ENCODE peak calls at places on chromosomes 11 and 22, in four cellular contexts. I, J, L and F are unnamed samples.

GRCh38 chr22:19108807-19109197 is 13.4 kb downstream of the DGCR2 start:
- DNase-seq in I (no peak), J (no peak), L (no peak), F (no peak)

GRCh38 chr11:12330491-12331231 is 46.7 kb upstream of the PARVA start:
- DNase-seq in I (no peak), J (no peak), L (no peak), F (no peak)

GRCh38 chr11:125724125-125724524 is 22.0 kb upstream of the PATE1 start:
- DNase-seq in I (no peak), J (peak), L (no peak), F (peak)

GRCh38 chr11:45083544-45084087 is 62.8 kb upstream of the PRDM11 start:
- DNase-seq in I (no peak), J (no peak), L (no peak), F (no peak)

GRCh38 chr11:45653277-45653676 is 12.1 kb downstream of the CHST1 start:
- DNase-seq in I (no peak), J (no peak), L (no peak), F (no peak)

GRCh38 chr11:65558785-65559509 is 788 bp upstream of the LTBP3 start:
- DNase-seq in I (peak), J (peak), L (no peak), F (peak)

GRCh38 chr22:47034905-47035419 is 272.5 kb downstream of the TBC1D22A start:
- DNase-seq in I (no peak), J (no peak), L (no peak), F (no peak)

GRCh38 chr11:63922673-63923192 is 5.8 kb upstream of the RCOR2 start:
- DNase-seq in I (no peak), J (no peak), L (no peak), F (no peak)

GRCh38 chr11:8167796-8168195 is 1.0 kb downstream of the RIC3 start:
- DNase-seq in I (no peak), J (no peak), L (no peak), F (peak)

GRCh38 chr22:46738961-46739870 is 1.2 kb upstream of the CERK start:
- DNase-seq in I (no peak), J (peak), L (no peak), F (peak)

GRCh38 chr11:8683115-8683807 is 669 bp downstream of the RPL27A start:
- DNase-seq in I (no peak), J (no peak), L (no peak), F (no peak)

GRCh38 chr11:111320728-111321568 is 22.6 kb downstream of the POU2AF3 start:
- DNase-seq in I (no peak), J (peak), L (no peak), F (no peak)

GRCh38 chr22:19579880-19580279 is 55.7 kb upstream of the CLDN5 start:
- DNase-seq in I (peak), J (no peak), L (no peak), F (peak)

GRCh38 chr22:21032037-21032842 is at the start of gene SLC7A4:
- DNase-seq in I (no peak), J (no peak), L (no peak), F (no peak)

GRCh38 chr11:13776134-13776815 is 107.8 kb downstream of the FAR1 start:
- DNase-seq in I (no peak), J (no peak), L (no peak), F (no peak)

GRCh38 chr22:43078522-43078921 is 10.7 kb downstream of the TTLL1 start:
- DNase-seq in I (no peak), J (no peak), L (no peak), F (no peak)

GRCh38 chr22:44348963-44349950 is 36.5 kb upstream of the SHISAL1 start:
- DNase-seq in I (no peak), J (no peak), L (no peak), F (no peak)

GRCh38 chr11:106399075-106399500 is 321.6 kb downstream of the AASDHPPT start:
- DNase-seq in I (peak), J (peak), L (peak), F (peak)

GRCh38 chr11:130122141-130122575 is 37.4 kb upstream of the ST14 start:
- DNase-seq in I (no peak), J (no peak), L (no peak), F (peak)

GRCh38 chr22:37207981-37208380 is 4.3 kb downstream of the SSTR3 start:
- DNase-seq in I (no peak), J (no peak), L (no peak), F (no peak)

GRCh38 chr11:65417702-65418430 is 4.7 kb upstream of the NEAT1 start:
- DNase-seq in I (no peak), J (peak), L (no peak), F (peak)

GRCh38 chr22:44182591-44183588 is 2.2 kb downstream of the PARVG start:
- DNase-seq in I (peak), J (no peak), L (no peak), F (no peak)

GRCh38 chr11:78995166-78995565 is 420.5 kb upstream of the NARS2 start:
- DNase-seq in I (no peak), J (no peak), L (no peak), F (no peak)

GRCh38 chr11:69854719-69855118 is 35.5 kb upstream of the FGF3 start:
- DNase-seq in I (no peak), J (peak), L (no peak), F (peak)

GRCh38 chr11:128904303-128904871 is 13.2 kb downstream of the KCNJ5 start:
- DNase-seq in I (no peak), J (no peak), L (no peak), F (no peak)

GRCh38 chr22:33438273-33438672 is 380.1 kb upstream of the SYN3 start:
- DNase-seq in I (no peak), J (peak), L (peak), F (peak)

GRCh38 chr11:116793476-116794096 is 1.9 kb upstream of the APOA5 start:
- DNase-seq in I (no peak), J (no peak), L (no peak), F (peak)

DNA sequence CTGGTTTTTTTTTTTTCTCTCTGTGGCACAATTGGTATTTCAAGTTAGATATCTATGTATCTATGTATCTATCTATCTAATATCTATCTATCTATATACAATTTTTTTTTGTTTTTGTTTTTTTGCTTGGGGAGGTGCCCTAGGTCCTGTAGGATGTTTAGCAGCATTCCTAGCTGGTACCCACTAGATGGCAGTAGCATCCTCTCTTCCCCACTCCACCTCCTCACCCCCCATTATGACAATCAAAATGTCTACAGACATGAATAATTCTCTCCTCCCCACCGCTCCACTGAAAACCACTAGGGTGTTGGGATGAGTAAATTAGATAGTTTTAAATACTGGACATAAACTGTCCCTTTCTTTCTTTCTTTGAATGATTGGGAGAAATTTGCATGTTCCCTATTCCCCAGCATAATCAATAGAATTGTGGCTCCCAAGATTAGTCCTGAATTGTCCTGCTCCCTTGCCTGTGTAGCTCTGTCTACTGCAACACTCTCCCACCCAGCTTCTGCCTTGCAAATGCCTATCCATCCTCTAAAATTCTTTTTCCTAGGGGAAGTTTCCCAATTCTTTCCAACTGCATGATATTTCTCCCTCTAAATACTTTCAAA is 1152.4 kb downstream of the LRRC4C start:
- DNase-seq in I (no peak), J (peak), L (no peak), F (peak)
- TF ChIP-seq CTCF in I (peak), J (peak), L (peak), F (peak)

GRCh38 chr11:86952933-86953637 is 2.1 kb downstream of the FZD4 start:
- DNase-seq in I (no peak), J (no peak), L (no peak), F (peak)

GRCh38 chr11:86949995-86950993 is 4.9 kb downstream of the FZD4 start:
- DNase-seq in I (no peak), J (peak), L (no peak), F (peak)

GRCh38 chr11:86951706-86952105 is 3.5 kb downstream of the FZD4 start:
- DNase-seq in I (no peak), J (no peak), L (no peak), F (no peak)

GRCh38 chr11:86954288-86955110 is 696 bp downstream of the FZD4 start:
- DNase-seq in I (peak), J (no peak), L (no peak), F (no peak)

DNA sequence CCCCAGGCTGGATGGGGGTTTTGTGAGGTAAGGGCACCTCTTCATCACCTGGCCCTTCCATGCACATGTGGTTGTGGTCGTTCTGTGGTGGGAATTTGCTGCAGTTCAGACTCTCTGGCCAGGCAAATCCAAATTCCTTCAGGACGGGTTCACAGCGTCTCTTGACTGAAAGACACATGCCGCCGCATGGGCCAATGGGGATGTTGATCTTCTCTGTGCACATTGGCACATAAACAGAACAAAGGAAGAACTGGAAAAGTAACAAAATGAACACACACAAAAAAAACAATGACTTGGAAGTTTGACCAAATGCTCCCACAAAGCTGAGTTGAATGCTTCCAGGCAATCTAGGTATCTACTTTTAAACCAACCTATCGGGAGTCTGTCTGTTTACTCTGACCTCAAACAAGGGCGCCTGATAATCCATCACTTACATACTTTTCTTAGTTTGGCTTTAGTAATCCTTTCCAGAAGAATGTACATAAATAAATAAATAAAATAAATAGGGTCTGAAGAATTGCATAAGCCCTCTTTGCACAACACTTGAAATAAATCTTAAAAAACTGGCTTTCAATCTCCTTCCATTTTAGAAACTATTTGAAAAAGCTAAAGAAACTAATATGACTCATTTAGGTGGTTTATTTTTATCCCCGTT is 2.8 kb downstream of the FZD4 start:
- DNase-seq in I (no peak), J (no peak), L (no peak), F (no peak)
- H3K4me3 ChIP-seq in I (peak), J (no peak), L (no peak), F (peak)

GRCh38 chr11:1920128-1920908 is 815 bp downstream of the TNNT3 start:
- DNase-seq in I (no peak), J (no peak), L (no peak), F (no peak)

GRCh38 chr11:1919428-1920127 is at the start of gene TNNT3:
- DNase-seq in I (peak), J (no peak), L (no peak), F (peak)

GRCh38 chr11:1917523-1918435 is 1.7 kb upstream of the TNNT3 start:
- DNase-seq in I (no peak), J (no peak), L (no peak), F (no peak)

GRCh38 chr11:1916986-1917522 is 2.4 kb upstream of the TNNT3 start:
- DNase-seq in I (no peak), J (no peak), L (no peak), F (no peak)

GRCh38 chr11:1918436-1919315 is 827 bp upstream of the TNNT3 start:
- DNase-seq in I (no peak), J (no peak), L (no peak), F (no peak)
- TF ChIP-seq CTCF in I (no peak), J (no peak), L (no peak), F (no peak)

DNA sequence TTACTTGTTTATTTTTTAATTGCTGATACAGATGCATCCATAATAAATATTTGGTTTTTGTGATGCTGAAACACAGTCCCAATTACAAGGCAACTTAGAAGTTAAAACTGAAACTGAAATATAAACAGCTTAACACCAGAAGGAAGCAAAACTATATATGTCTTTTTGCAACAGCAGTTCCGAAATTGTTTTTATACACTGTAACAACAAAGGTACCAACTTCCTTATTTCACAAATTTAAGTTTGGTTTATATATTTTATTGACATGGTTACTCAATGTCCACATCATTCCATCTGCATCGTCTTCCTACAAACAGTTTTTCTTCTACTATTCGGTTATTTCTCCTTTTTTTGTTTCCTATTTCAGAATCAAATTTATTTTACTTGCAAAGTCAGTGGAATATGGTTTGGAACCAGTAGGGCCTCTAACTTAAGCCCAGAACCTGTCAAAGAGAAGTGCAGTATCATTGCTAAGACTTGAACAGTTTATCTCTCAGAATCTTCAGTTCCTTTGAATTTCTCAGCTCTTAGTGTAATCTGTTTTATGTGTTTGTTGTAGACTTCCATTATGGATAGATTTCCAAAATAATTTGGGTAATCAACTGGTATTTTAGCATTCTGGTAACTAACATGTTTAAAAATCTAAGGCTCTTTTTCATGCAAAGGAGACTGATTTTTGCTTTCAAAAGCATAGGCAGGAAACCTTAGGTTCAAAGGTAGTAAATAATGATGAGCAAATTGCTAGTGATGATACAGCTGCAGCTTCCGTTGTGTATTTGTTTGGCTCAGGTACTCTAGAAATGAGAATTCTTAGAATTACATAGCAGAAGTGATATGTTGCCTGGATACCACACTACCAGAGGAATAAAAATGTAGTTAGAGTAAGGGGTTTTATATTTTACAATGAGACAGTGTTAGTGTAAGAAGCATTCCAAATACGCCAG is 8.2 kb upstream of the HSPA8 start:
- DNase-seq in I (no peak), J (no peak), L (no peak), F (no peak)
- H3K4me3 ChIP-seq in I (no peak), J (no peak), L (no peak), F (no peak)

DNA sequence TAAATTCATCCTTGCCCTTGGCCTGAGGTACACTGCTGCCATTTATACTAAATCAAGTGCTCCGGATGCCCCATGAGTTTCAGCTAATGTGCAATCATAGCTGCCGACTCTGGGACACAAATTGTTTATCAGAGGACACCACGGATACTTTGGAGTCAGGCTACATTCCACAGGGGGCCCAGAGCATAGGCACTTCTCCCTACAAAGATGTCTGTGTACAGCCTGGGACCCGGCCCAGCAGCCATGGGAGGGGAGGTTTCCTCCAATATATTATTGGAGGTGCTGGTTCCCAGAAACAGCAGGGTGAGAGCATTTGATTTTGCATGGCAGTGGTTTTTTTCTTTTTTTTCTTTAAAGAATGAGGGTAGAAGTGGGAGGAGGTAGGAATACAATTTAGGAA is 31.3 kb downstream of the HTR3B start:
- DNase-seq in I (no peak), J (no peak), L (no peak), F (no peak)
- TF ChIP-seq CTCF in I (no peak), J (no peak), L (no peak), F (no peak)